ENCODE peak calls at places on chromosome 17, in nine cellular contexts. A, W, M, O, K, Q, R, S and G are unnamed samples.

GRCh38 chr17:80693511-80693910 is 148.9 kb downstream of the RPTOR start:
- DNase-seq in O (no peak), K (no peak), A (no peak), W (no peak), R (no peak), M (no peak), Q (no peak), S (no peak), G (no peak)

GRCh38 chr17:43134774-43135453 is 9.8 kb upstream of the BRCA1 start:
- DNase-seq in W (no peak), M (no peak), Q (peak; percentile 49), S (no peak), K (no peak), R (no peak), O (no peak), A (no peak), G (no peak)

GRCh38 chr17:72657467-72658317 is 434.8 kb downstream of the SLC39A11 start:
- DNase-seq in K (no peak), S (no peak), A (no peak), M (peak; percentile 60), Q (no peak), R (no peak), W (no peak), O (no peak), G (no peak)

GRCh38 chr17:45262516-45263476 is 902 bp upstream of the SPATA32 start:
- DNase-seq in K (no peak), W (no peak), A (no peak), Q (no peak), R (no peak), M (peak; percentile 46), S (no peak), O (no peak), G (no peak)

GRCh38 chr17:75036643-75037268 is 10.0 kb downstream of the ATP5PD start:
- DNase-seq in K (peak; percentile 85), M (peak; percentile 97), O (peak; percentile 89), A (no peak), Q (peak; percentile 91), R (peak; percentile 81), S (peak; percentile 76), W (peak; percentile 83), G (no peak)

GRCh38 chr17:73710095-73710592 is 65.9 kb upstream of the SDK2 start:
- DNase-seq in S (no peak), M (peak; percentile 70), R (peak; percentile 6), O (peak; percentile 67), W (peak; percentile 80), A (peak; percentile 56), K (peak; percentile 65), Q (peak; percentile 81), G (no peak)

GRCh38 chr17:51263001-51263400 is 2.7 kb downstream of the UTP18 start:
- DNase-seq in W (no peak), A (no peak), R (no peak), O (no peak), Q (no peak), K (no peak), S (no peak), M (no peak), G (no peak)

GRCh38 chr17:164536-165235 is 16.8 kb downstream of the DOC2B start:
- DNase-seq in K (peak; percentile 47), Q (no peak), O (no peak), A (peak; percentile 51), W (peak; percentile 44), M (peak; percentile 65), R (no peak), S (peak; percentile 70), G (no peak)

GRCh38 chr17:64028874-64029464 is 8.5 kb upstream of the ICAM2 start:
- DNase-seq in S (peak; percentile 41), M (peak; percentile 73), O (peak; percentile 66), A (peak; percentile 56), Q (no peak), K (peak; percentile 77), R (peak; percentile 42), W (peak; percentile 68), G (no peak)

GRCh38 chr17:37547986-37548385 is 58.3 kb downstream of the DUSP14 start:
- DNase-seq in A (no peak), S (no peak), K (no peak), Q (no peak), R (no peak), O (no peak), M (no peak), W (no peak), G (no peak)

GRCh38 chr17:17806035-17806434 is 30.8 kb downstream of the SREBF1 start:
- DNase-seq in M (no peak), W (no peak), S (no peak), Q (no peak), K (no peak), O (no peak), A (no peak), R (no peak), G (no peak)
- H3K27ac ChIP-seq in M (peak overlapping the region; percentile 56), W (no peak overlapping the region), S (peak overlapping the region; percentile 57), Q (no peak overlapping the region), K (no peak overlapping the region), O (no peak overlapping the region), A (no peak overlapping the region), R (no peak overlapping the region), G (peak overlapping the region; percentile 18)

GRCh38 chr17:7204828-7205461 is 14.7 kb downstream of the DLG4 start:
- DNase-seq in W (peak; percentile 95), A (peak; percentile 79), S (peak; percentile 84), R (peak; percentile 98), M (peak; percentile 94), O (peak; percentile 43), Q (peak; percentile 95), K (peak; percentile 80), G (no peak)

GRCh38 chr17:7207120-7208001 is 12.3 kb downstream of the DLG4 start:
- DNase-seq in K (no peak), M (no peak), R (no peak), W (peak; percentile 33), Q (no peak), S (no peak), O (no peak), A (no peak), G (no peak)

GRCh38 chr17:7208027-7208571 is 11.5 kb downstream of the DLG4 start:
- DNase-seq in A (no peak), W (no peak), Q (no peak), M (no peak), S (no peak), O (no peak), K (no peak), R (no peak), G (no peak)

GRCh38 chr17:7203391-7203790 is 16.2 kb downstream of the DLG4 start:
- DNase-seq in S (no peak), A (no peak), O (no peak), K (no peak), W (no peak), R (no peak), M (no peak), Q (no peak), G (no peak)

DNA sequence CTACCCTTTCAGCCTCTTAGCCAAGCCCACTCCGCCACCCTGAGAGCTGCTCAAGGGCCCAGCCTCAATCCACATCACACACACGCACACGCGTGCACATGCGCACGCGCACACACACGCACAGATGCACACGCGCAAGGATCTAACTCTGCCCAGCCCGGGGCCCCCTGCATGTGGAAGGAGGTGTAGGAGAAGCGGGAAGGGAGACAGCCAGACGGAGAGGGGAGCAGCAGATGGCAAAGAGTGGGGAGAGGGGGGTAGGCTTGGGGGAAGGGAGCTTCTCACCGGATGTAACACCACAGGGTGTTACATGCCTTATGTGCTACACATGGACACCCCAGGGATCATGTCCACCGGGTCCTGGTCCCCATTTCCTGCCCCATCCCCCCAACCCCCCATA is 15.3 kb downstream of the DLG4 start:
- DNase-seq in R (no peak), Q (no peak), K (no peak), S (peak; percentile 62), M (no peak), O (no peak), W (peak; percentile 73), A (no peak), G (no peak)
- H3K27ac ChIP-seq in R (peak overlapping the region; percentile 90), Q (no peak overlapping the region), K (peak overlapping the region; percentile 66), S (peak overlapping the region; percentile 82), M (peak overlapping the region; percentile 85), O (no peak overlapping the region), W (peak overlapping the region; percentile 77), A (no peak overlapping the region), G (no peak overlapping the region)

DNA sequence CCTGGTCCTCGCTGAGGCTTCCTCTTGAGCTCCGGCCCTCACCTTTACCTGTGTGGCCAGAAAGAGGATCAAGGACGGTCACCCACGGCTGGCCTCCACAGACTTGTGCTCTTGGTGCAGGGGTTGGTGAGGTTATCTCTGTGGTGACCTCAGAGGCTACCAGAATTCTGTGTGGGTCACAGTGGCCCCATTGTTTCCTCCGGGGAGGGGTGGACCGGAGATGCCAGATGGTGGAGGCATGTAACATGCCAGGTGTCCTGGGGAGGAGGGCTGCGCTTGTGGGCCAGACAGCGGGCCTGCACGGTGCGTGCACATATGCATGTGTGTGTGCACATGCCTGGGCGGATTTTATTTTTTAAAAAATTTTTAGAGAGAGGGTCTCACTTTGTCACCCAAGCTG is 6.3 kb downstream of the SGCA start:
- DNase-seq in S (no peak), O (no peak), A (no peak), W (no peak), M (no peak), K (no peak), R (no peak), Q (no peak), G (no peak)
- H3K27ac ChIP-seq in S (no peak overlapping the region), O (no peak overlapping the region), A (no peak overlapping the region), W (no peak overlapping the region), M (peak overlapping the region; percentile 4), K (no peak overlapping the region), R (no peak overlapping the region), Q (no peak overlapping the region), G (no peak overlapping the region)

GRCh38 chr17:76120658-76121008 is 17.0 kb upstream of the EXOC7 start:
- DNase-seq in K (no peak), S (no peak), Q (no peak), O (no peak), M (no peak), R (no peak), W (no peak), A (no peak), G (no peak)

GRCh38 chr17:76123127-76123499 is 17.9 kb downstream of the FOXJ1 start:
- DNase-seq in M (no peak), Q (no peak), S (no peak), R (no peak), O (no peak), K (no peak), A (no peak), W (no peak), G (no peak)

GRCh38 chr17:76123749-76124581 is 17.1 kb downstream of the FOXJ1 start:
- DNase-seq in S (no peak), W (no peak), K (no peak), O (no peak), Q (no peak), M (no peak), A (no peak), R (no peak), G (no peak)

GRCh38 chr17:76122411-76123126 is 18.5 kb downstream of the FOXJ1 start:
- DNase-seq in A (no peak), O (no peak), S (no peak), M (no peak), R (no peak), K (no peak), Q (no peak), W (no peak), G (no peak)

DNA sequence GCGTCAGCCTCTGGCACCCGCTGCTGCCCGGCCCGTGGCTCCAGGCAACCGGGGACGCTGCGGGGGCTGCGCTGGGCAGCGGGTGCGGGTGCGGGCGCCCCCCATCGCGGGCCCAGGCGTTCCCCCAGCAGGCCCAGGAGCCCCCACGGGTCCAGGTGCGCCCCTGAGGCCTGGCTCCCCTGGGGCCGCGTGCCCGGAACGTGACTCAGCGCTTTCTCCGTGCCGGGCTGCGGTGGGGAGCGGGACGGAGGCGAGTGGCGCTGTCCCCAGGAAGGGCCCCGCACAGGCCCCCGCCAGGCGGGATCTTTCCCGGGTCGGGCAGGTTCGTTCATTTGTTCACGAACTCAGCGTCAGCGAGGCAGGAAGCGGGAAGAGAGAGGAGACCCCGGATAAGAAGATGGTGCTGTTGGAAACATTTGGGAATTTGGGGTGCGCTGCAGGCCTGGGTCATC is 18.4 kb upstream of the EXOC7 start:
- DNase-seq in M (no peak), A (no peak), S (no peak), R (no peak), Q (peak; percentile 86), W (no peak), K (peak; percentile 35), O (no peak), G (no peak)
- H3K27ac ChIP-seq in M (peak overlapping the region; percentile 90), A (no peak overlapping the region), S (no peak overlapping the region), R (no peak overlapping the region), Q (no peak overlapping the region), W (peak overlapping the region; percentile 61), K (no peak overlapping the region), O (peak overlapping the region; percentile 47), G (no peak overlapping the region)